ENCODE peak calls at places on chromosomes 5 and 9, in five cellular contexts. One of them, this sample, is unnamed.
A peak's percentile ranks its signal among the peaks of the same experiment; 100 is the strongest.

GRCh38 chr5:68795190-68795589 is 298.6 kb upstream of the SLC30A5 start:
- DNase-seq in HCT116: no peak
- DNase-seq in HepG2: no peak
- DNase-seq in GM12878: no peak
- DNase-seq in K562: no peak
- DNase-seq in this sample: no peak

GRCh38 chr5:172894767-172895166 is 60.7 kb downstream of the ERGIC1 start:
- DNase-seq in HCT116: no peak
- DNase-seq in HepG2: peak; percentile 21
- DNase-seq in GM12878: no peak
- DNase-seq in K562: no peak
- DNase-seq in this sample: no peak

GRCh38 chr5:173222466-173222865 is 12.5 kb downstream of the NKX2-5 start:
- DNase-seq in HCT116: no peak
- DNase-seq in HepG2: no peak
- DNase-seq in GM12878: no peak
- DNase-seq in K562: no peak
- DNase-seq in this sample: no peak

GRCh38 chr5:176391999-176392398 is 3.4 kb downstream of the HIGD2A start:
- DNase-seq in HCT116: no peak
- DNase-seq in HepG2: no peak
- DNase-seq in GM12878: no peak
- DNase-seq in K562: no peak
- DNase-seq in this sample: no peak

GRCh38 chr5:134511796-134512660 is 13.4 kb upstream of the JADE2 start:
- DNase-seq in HCT116: no peak
- DNase-seq in HepG2: peak; percentile 74
- DNase-seq in GM12878: no peak
- DNase-seq in K562: peak; percentile 47
- DNase-seq in this sample: no peak

GRCh38 chr5:132258102-132259060 is 885 bp downstream of the PDLIM4 start:
- DNase-seq in HCT116: no peak
- DNase-seq in HepG2: no peak
- DNase-seq in GM12878: no peak
- DNase-seq in K562: no peak
- DNase-seq in this sample: peak; percentile 55

GRCh38 chr9:86282979-86283535 is 719 bp upstream of the ISCA1 start:
- DNase-seq in HCT116: no peak
- DNase-seq in HepG2: no peak
- DNase-seq in GM12878: no peak
- DNase-seq in K562: no peak
- DNase-seq in this sample: no peak

GRCh38 chr5:168710706-168711105 is 131.5 kb upstream of the PANK3 start:
- DNase-seq in HCT116: no peak
- DNase-seq in HepG2: no peak
- DNase-seq in GM12878: no peak
- DNase-seq in K562: no peak
- DNase-seq in this sample: no peak

GRCh38 chr9:14251146-14252071 is 62.5 kb downstream of the NFIB start:
- DNase-seq in HCT116: peak; percentile 7
- DNase-seq in HepG2: peak; percentile 50
- DNase-seq in GM12878: peak; percentile 3
- DNase-seq in K562: no peak
- DNase-seq in this sample: no peak

GRCh38 chr5:9468070-9468388 is 77.8 kb downstream of the SEMA5A start:
- DNase-seq in HCT116: no peak
- DNase-seq in HepG2: no peak
- DNase-seq in GM12878: no peak
- DNase-seq in K562: no peak
- DNase-seq in this sample: peak; percentile 24

GRCh38 chr5:34511481-34511880 is 144.6 kb upstream of the RAI14 start:
- DNase-seq in HCT116: no peak
- DNase-seq in HepG2: no peak
- DNase-seq in GM12878: no peak
- DNase-seq in K562: no peak
- DNase-seq in this sample: no peak

GRCh38 chr9:23451802-23452418 is 374.1 kb downstream of the ELAVL2 start:
- DNase-seq in HCT116: no peak
- DNase-seq in HepG2: no peak
- DNase-seq in GM12878: no peak
- DNase-seq in K562: no peak
- DNase-seq in this sample: no peak

GRCh38 chr5:150272531-150272930 is 17.0 kb downstream of the CAMK2A start:
- DNase-seq in HCT116: no peak
- DNase-seq in HepG2: peak; percentile 55
- DNase-seq in GM12878: no peak
- DNase-seq in K562: no peak
- DNase-seq in this sample: peak; percentile 67

GRCh38 chr9:113963017-113963620 is 87.0 kb downstream of the ZNF618 start:
- DNase-seq in HCT116: peak; percentile 22
- DNase-seq in HepG2: peak; percentile 28
- DNase-seq in GM12878: no peak
- DNase-seq in K562: peak; percentile 78
- DNase-seq in this sample: peak; percentile 48

GRCh38 chr9:18261143-18261542 is 212.8 kb upstream of the ADAMTSL1 start:
- DNase-seq in HCT116: no peak
- DNase-seq in HepG2: no peak
- DNase-seq in GM12878: no peak
- DNase-seq in K562: no peak
- DNase-seq in this sample: no peak

GRCh38 chr5:98794414-98795080 is 21.1 kb downstream of the RGMB start:
- DNase-seq in HCT116: no peak
- DNase-seq in HepG2: no peak
- DNase-seq in GM12878: no peak
- DNase-seq in K562: no peak
- DNase-seq in this sample: no peak

GRCh38 chr9:38018964-38019602 is 49.9 kb downstream of the SHB start:
- DNase-seq in HCT116: no peak
- DNase-seq in HepG2: peak; percentile 63
- DNase-seq in GM12878: no peak
- DNase-seq in K562: no peak
- DNase-seq in this sample: no peak

GRCh38 chr5:33023649-33024048 is 312.5 kb downstream of the NPR3 start:
- DNase-seq in HCT116: no peak
- DNase-seq in HepG2: no peak
- DNase-seq in GM12878: no peak
- DNase-seq in K562: no peak
- DNase-seq in this sample: no peak

GRCh38 chr5:36635721-36636390 is 29.4 kb downstream of the SLC1A3 start:
- DNase-seq in HCT116: no peak
- DNase-seq in HepG2: no peak
- DNase-seq in GM12878: no peak
- DNase-seq in K562: no peak
- DNase-seq in this sample: no peak

GRCh38 chr5:152364899-152365298 is 40.2 kb downstream of the NMUR2 start:
- DNase-seq in HCT116: no peak
- DNase-seq in HepG2: no peak
- DNase-seq in GM12878: no peak
- DNase-seq in K562: no peak
- DNase-seq in this sample: no peak

DNA sequence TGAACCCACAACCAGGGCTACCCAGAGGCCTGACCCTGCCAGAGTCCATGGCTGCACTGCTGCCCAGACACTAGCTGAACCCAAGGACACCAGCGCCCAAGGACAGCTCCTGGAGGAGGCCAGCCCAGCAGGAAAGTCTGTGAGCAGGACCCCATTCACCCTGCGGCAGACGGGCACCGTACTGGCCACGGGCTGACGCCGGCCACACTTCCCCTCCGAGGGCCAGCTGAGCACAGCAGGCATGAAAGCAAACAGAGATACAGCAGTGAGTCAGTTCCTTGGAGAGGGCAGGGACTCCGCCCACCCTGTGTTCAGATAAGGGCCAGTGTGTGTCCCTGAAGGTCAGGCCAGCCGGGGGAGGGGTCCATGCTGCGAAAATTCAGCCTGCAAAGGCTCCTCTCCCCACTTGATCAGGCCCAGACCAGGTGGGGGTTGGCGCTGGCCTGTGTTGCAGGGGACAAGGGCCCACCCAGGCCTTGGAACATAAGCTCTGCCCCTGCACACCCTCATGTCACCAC is 3.2 kb downstream of the RNF208 start:
- DNase-seq in HCT116: no peak
- DNase-seq in HepG2: peak; percentile 81
- DNase-seq in GM12878: no peak
- DNase-seq in K562: peak; percentile 59
- DNase-seq in this sample: no peak
- TF ChIP-seq POLR2AphosphoS5 in HCT116: peak; percentile 44
- TF ChIP-seq POLR2AphosphoS5 in HepG2: peak; percentile 55
- TF ChIP-seq POLR2AphosphoS5 in GM12878: no peak
- TF ChIP-seq POLR2AphosphoS5 in K562: peak; percentile 49
- TF ChIP-seq POLR2AphosphoS5 in this sample: peak; percentile 32

DNA sequence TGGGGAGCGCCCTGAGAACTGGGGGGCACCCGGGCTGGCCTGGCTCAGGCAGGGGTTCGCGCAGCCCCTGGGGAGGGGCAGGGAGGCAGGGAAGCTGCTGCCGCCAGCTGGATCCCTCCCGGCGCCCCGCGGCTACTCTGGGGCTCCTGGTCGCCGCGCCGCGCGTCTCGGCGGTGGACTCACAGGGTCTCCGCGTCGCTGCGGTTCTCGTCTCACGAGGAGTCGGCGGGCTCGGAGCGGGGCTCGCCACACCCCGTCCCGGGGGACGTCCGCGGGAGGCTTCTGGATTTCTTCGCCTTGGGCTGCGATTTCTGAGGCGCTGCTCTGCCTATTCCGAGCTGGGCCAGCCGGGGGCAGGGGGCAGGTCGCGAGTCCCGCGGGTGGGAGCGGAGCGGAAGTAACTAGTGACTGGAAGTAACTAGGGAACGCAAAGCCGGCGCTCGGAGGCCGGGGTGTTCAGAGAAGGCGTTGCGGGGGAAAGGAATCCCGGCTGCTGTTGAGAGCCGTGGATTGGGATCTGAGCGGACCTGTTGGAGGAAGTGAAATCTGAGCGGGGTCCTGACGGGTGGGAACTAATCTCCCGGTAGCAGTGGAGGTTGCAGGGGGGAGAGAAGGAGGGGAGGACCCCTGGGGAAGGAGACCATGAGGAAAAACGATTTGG is 509 bp downstream of the CYSTM1 start:
- DNase-seq in HCT116: no peak
- DNase-seq in HepG2: peak; percentile 52
- DNase-seq in GM12878: no peak
- DNase-seq in K562: peak; percentile 74
- DNase-seq in this sample: peak; percentile 83
- TF ChIP-seq CTCF in HCT116: peak; percentile 3
- TF ChIP-seq CTCF in HepG2: peak; percentile 35
- TF ChIP-seq CTCF in GM12878: peak; percentile 14
- TF ChIP-seq CTCF in K562: peak; percentile 40
- TF ChIP-seq CTCF in this sample: peak; percentile 33

DNA sequence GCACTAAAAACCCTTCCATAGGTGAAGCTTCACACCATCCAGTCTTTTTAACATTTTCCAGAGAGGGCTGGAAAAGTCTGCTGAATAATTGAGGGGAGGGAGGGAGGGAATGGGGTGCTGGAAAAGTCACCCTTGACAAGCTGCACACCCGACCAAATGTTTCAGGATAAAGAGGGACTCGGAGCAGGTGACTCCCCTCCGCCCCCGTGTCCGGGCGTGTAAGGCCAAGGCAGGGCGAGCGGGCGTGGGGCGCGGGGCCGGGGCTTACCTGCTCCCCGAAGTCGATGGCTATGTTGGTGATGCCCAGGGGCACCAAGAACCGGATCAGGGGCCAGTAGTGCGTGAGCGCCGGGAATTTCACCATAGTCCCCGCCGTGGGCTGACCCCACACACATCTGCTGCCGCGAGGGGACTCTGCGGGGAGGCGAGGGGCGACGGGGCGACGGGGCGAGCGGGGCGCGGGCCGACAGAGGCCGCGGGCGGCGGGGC is 450 bp downstream of the ANKH start:
- DNase-seq in HCT116: no peak
- DNase-seq in HepG2: no peak
- DNase-seq in GM12878: no peak
- DNase-seq in K562: no peak
- DNase-seq in this sample: no peak
- TF ChIP-seq ZBTB33 in HCT116: no peak
- TF ChIP-seq ZBTB33 in HepG2: no peak
- TF ChIP-seq ZBTB33 in GM12878: no peak
- TF ChIP-seq ZBTB33 in K562: no peak
- TF ChIP-seq ZBTB33 in this sample: no peak

GRCh38 chr9:89686134-89686533 is 81.3 kb downstream of the GADD45G start:
- DNase-seq in HCT116: no peak
- DNase-seq in HepG2: no peak
- DNase-seq in GM12878: no peak
- DNase-seq in K562: no peak
- DNase-seq in this sample: no peak
- TF ChIP-seq POLR2AphosphoS5 in HCT116: no peak
- TF ChIP-seq POLR2AphosphoS5 in HepG2: no peak
- TF ChIP-seq POLR2AphosphoS5 in GM12878: no peak
- TF ChIP-seq POLR2AphosphoS5 in K562: no peak
- TF ChIP-seq POLR2AphosphoS5 in this sample: no peak

GRCh38 chr9:31119882-31120481 is 1264.5 kb upstream of the ACO1 start:
- DNase-seq in HCT116: peak; percentile 6
- DNase-seq in HepG2: peak; percentile 19
- DNase-seq in GM12878: no peak
- DNase-seq in K562: no peak
- DNase-seq in this sample: peak; percentile 2
- TF ChIP-seq CTCF in HCT116: peak; percentile 34
- TF ChIP-seq CTCF in HepG2: peak; percentile 25
- TF ChIP-seq CTCF in GM12878: peak; percentile 52
- TF ChIP-seq CTCF in K562: no peak
- TF ChIP-seq CTCF in this sample: peak; percentile 64

GRCh38 chr9:110069326-110070248 is 138.4 kb downstream of the C9orf152 start:
- DNase-seq in HCT116: no peak
- DNase-seq in HepG2: no peak
- DNase-seq in GM12878: no peak
- DNase-seq in K562: no peak
- DNase-seq in this sample: no peak
- TF ChIP-seq ZBTB33 in HCT116: no peak
- TF ChIP-seq ZBTB33 in HepG2: no peak
- TF ChIP-seq ZBTB33 in GM12878: no peak
- TF ChIP-seq ZBTB33 in K562: no peak
- TF ChIP-seq ZBTB33 in this sample: no peak

DNA sequence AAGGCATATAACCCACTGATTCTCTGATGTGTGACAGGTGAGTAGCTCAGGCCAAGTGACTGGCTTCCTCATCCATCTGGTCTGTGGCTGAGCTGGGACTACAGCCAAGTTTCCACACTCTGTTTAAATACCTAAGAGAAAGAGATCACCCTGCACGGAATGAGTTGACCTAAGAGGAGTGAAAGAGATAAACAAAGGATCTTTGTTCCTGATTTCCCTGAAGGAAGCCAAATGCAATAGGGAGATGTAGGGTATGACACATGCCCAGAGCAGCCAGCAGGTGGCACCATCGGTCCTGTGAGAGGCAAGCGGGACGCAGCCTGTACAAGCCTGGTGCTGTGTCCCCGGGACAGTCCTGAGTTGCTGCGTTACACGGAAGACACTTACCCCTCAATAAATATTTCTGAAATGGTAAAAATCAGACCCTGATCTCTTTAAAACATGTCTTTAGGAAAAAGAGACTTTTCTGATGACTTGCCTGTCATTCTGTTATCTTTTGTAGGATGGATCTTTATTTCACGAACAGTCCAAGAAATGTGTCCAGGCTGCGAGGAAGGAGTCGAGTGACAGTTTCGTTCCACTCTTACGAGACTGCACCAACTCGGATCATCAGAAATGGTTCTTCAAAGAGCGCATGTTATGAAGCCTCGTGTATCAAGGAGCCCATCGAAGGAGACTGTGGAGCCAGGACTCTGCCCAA is 41.1 kb downstream of the GALNT12 start:
- DNase-seq in HCT116: peak; percentile 93
- DNase-seq in HepG2: peak; percentile 97
- DNase-seq in GM12878: peak; percentile 23
- DNase-seq in K562: peak; percentile 79
- DNase-seq in this sample: peak; percentile 82
- TF ChIP-seq POLR2AphosphoS5 in HCT116: peak; percentile 64
- TF ChIP-seq POLR2AphosphoS5 in HepG2: no peak
- TF ChIP-seq POLR2AphosphoS5 in GM12878: no peak
- TF ChIP-seq POLR2AphosphoS5 in K562: no peak
- TF ChIP-seq POLR2AphosphoS5 in this sample: no peak